ENCODE peak calls at places on chromosomes 3 and 15, in nine cellular contexts. One of them, this sample, is unnamed.

GRCh38 chr3:62316525-62316924 is 56.8 kb downstream of the FEZF2 start:
- DNase-seq in RWPE1: no peak
- DNase-seq in A549: no peak
- DNase-seq in NCI-H82: no peak
- DNase-seq in HuH-7: no peak
- DNase-seq in CD8-positive, alpha-beta memory T cell: no peak
- DNase-seq in epithelial cell of proximal tubule: no peak
- DNase-seq in foreskin fibroblast: no peak
- DNase-seq in posterior vena cava: no peak
- DNase-seq in this sample: no peak

GRCh38 chr3:37315669-37316068 is 141.3 kb upstream of the LRRFIP2 start:
- DNase-seq in RWPE1: no peak
- DNase-seq in A549: no peak
- DNase-seq in NCI-H82: no peak
- DNase-seq in HuH-7: no peak
- DNase-seq in CD8-positive, alpha-beta memory T cell: no peak
- DNase-seq in epithelial cell of proximal tubule: no peak
- DNase-seq in foreskin fibroblast: no peak
- DNase-seq in posterior vena cava: no peak
- DNase-seq in this sample: no peak

GRCh38 chr3:123610331-123610730 is 25.5 kb upstream of the HACD2 start:
- DNase-seq in RWPE1: no peak
- DNase-seq in A549: no peak
- DNase-seq in NCI-H82: peak; percentile 22
- DNase-seq in HuH-7: no peak
- DNase-seq in CD8-positive, alpha-beta memory T cell: no peak
- DNase-seq in epithelial cell of proximal tubule: no peak
- DNase-seq in foreskin fibroblast: no peak
- DNase-seq in posterior vena cava: no peak
- DNase-seq in this sample: no peak

GRCh38 chr3:117447419-117447818 is 737.8 kb downstream of the TUSC7 start:
- DNase-seq in RWPE1: no peak
- DNase-seq in A549: no peak
- DNase-seq in NCI-H82: no peak
- DNase-seq in HuH-7: no peak
- DNase-seq in CD8-positive, alpha-beta memory T cell: no peak
- DNase-seq in epithelial cell of proximal tubule: no peak
- DNase-seq in foreskin fibroblast: no peak
- DNase-seq in posterior vena cava: no peak
- DNase-seq in this sample: no peak

GRCh38 chr15:67762610-67763368 is 62.5 kb upstream of the SKOR1 start:
- DNase-seq in RWPE1: no peak
- DNase-seq in A549: no peak
- DNase-seq in NCI-H82: peak; percentile 32
- DNase-seq in HuH-7: no peak
- DNase-seq in CD8-positive, alpha-beta memory T cell: no peak
- DNase-seq in epithelial cell of proximal tubule: no peak
- DNase-seq in foreskin fibroblast: peak; percentile 22
- DNase-seq in posterior vena cava: no peak
- DNase-seq in this sample: no peak

GRCh38 chr15:48358229-48358641 is 27.0 kb downstream of the DUT start:
- DNase-seq in RWPE1: peak; percentile 32
- DNase-seq in A549: peak; percentile 24
- DNase-seq in NCI-H82: peak; percentile 33
- DNase-seq in HuH-7: no peak
- DNase-seq in CD8-positive, alpha-beta memory T cell: no peak
- DNase-seq in epithelial cell of proximal tubule: no peak
- DNase-seq in foreskin fibroblast: no peak
- DNase-seq in posterior vena cava: no peak
- DNase-seq in this sample: no peak

GRCh38 chr15:91409430-91409829 is 309.4 kb downstream of the SV2B start:
- DNase-seq in RWPE1: no peak
- DNase-seq in A549: no peak
- DNase-seq in NCI-H82: no peak
- DNase-seq in HuH-7: no peak
- DNase-seq in CD8-positive, alpha-beta memory T cell: no peak
- DNase-seq in epithelial cell of proximal tubule: no peak
- DNase-seq in foreskin fibroblast: no peak
- DNase-seq in posterior vena cava: no peak
- DNase-seq in this sample: no peak

GRCh38 chr3:110646496-110646895 is 425.1 kb upstream of the NECTIN3 start:
- DNase-seq in RWPE1: no peak
- DNase-seq in A549: no peak
- DNase-seq in NCI-H82: no peak
- DNase-seq in HuH-7: no peak
- DNase-seq in CD8-positive, alpha-beta memory T cell: no peak
- DNase-seq in epithelial cell of proximal tubule: no peak
- DNase-seq in foreskin fibroblast: no peak
- DNase-seq in posterior vena cava: no peak
- DNase-seq in this sample: no peak

GRCh38 chr15:49279481-49280186 is 109.6 kb downstream of the GALK2 start:
- DNase-seq in RWPE1: no peak
- DNase-seq in A549: no peak
- DNase-seq in NCI-H82: no peak
- DNase-seq in HuH-7: no peak
- DNase-seq in CD8-positive, alpha-beta memory T cell: no peak
- DNase-seq in epithelial cell of proximal tubule: peak; percentile 22
- DNase-seq in foreskin fibroblast: no peak
- DNase-seq in posterior vena cava: no peak
- DNase-seq in this sample: no peak

GRCh38 chr15:31399544-31400171 is 73.0 kb downstream of the KLF13 start:
- DNase-seq in RWPE1: no peak
- DNase-seq in A549: no peak
- DNase-seq in NCI-H82: no peak
- DNase-seq in HuH-7: no peak
- DNase-seq in CD8-positive, alpha-beta memory T cell: no peak
- DNase-seq in epithelial cell of proximal tubule: no peak
- DNase-seq in foreskin fibroblast: no peak
- DNase-seq in posterior vena cava: no peak
- DNase-seq in this sample: no peak

GRCh38 chr3:165273411-165273810 is 77.2 kb upstream of the SLITRK3 start:
- DNase-seq in RWPE1: no peak
- DNase-seq in A549: no peak
- DNase-seq in NCI-H82: no peak
- DNase-seq in HuH-7: no peak
- DNase-seq in CD8-positive, alpha-beta memory T cell: no peak
- DNase-seq in epithelial cell of proximal tubule: no peak
- DNase-seq in foreskin fibroblast: no peak
- DNase-seq in posterior vena cava: no peak
- DNase-seq in this sample: no peak

GRCh38 chr3:135238201-135238600 is 443.1 kb downstream of the EPHB1 start:
- DNase-seq in RWPE1: no peak
- DNase-seq in A549: no peak
- DNase-seq in NCI-H82: no peak
- DNase-seq in HuH-7: no peak
- DNase-seq in CD8-positive, alpha-beta memory T cell: no peak
- DNase-seq in epithelial cell of proximal tubule: no peak
- DNase-seq in foreskin fibroblast: no peak
- DNase-seq in posterior vena cava: no peak
- DNase-seq in this sample: no peak

GRCh38 chr3:156628095-156628690 is 46.2 kb upstream of the TIPARP start:
- DNase-seq in RWPE1: peak; percentile 49
- DNase-seq in A549: no peak
- DNase-seq in NCI-H82: no peak
- DNase-seq in HuH-7: no peak
- DNase-seq in CD8-positive, alpha-beta memory T cell: no peak
- DNase-seq in epithelial cell of proximal tubule: no peak
- DNase-seq in foreskin fibroblast: no peak
- DNase-seq in posterior vena cava: no peak
- DNase-seq in this sample: peak; percentile 60

GRCh38 chr15:100731259-100732156 is 129.1 kb downstream of the ASB7 start:
- DNase-seq in RWPE1: no peak
- DNase-seq in A549: no peak
- DNase-seq in NCI-H82: no peak
- DNase-seq in HuH-7: no peak
- DNase-seq in CD8-positive, alpha-beta memory T cell: no peak
- DNase-seq in epithelial cell of proximal tubule: no peak
- DNase-seq in foreskin fibroblast: no peak
- DNase-seq in posterior vena cava: no peak
- DNase-seq in this sample: no peak

GRCh38 chr15:101025896-101026631 is 106.9 kb downstream of the LRRK1 start:
- DNase-seq in RWPE1: no peak
- DNase-seq in A549: no peak
- DNase-seq in NCI-H82: no peak
- DNase-seq in HuH-7: no peak
- DNase-seq in CD8-positive, alpha-beta memory T cell: no peak
- DNase-seq in epithelial cell of proximal tubule: no peak
- DNase-seq in foreskin fibroblast: no peak
- DNase-seq in posterior vena cava: peak; percentile 76
- DNase-seq in this sample: no peak

GRCh38 chr3:119145500-119146167 is at the start of gene TEX55:
- DNase-seq in RWPE1: peak; percentile 64
- DNase-seq in A549: peak; percentile 77
- DNase-seq in NCI-H82: peak; percentile 83
- DNase-seq in HuH-7: peak; percentile 70
- DNase-seq in CD8-positive, alpha-beta memory T cell: peak; percentile 2
- DNase-seq in epithelial cell of proximal tubule: peak; percentile 15
- DNase-seq in foreskin fibroblast: peak; percentile 7
- DNase-seq in posterior vena cava: peak; percentile 79
- DNase-seq in this sample: peak; percentile 30

GRCh38 chr3:184540777-184541681 is 20.6 kb upstream of the EPHB3 start:
- DNase-seq in RWPE1: peak; percentile 68
- DNase-seq in A549: peak; percentile 64
- DNase-seq in NCI-H82: peak; percentile 87
- DNase-seq in HuH-7: peak; percentile 71
- DNase-seq in CD8-positive, alpha-beta memory T cell: peak; percentile 49
- DNase-seq in epithelial cell of proximal tubule: no peak
- DNase-seq in foreskin fibroblast: no peak
- DNase-seq in posterior vena cava: peak; percentile 82
- DNase-seq in this sample: peak; percentile 56

GRCh38 chr15:94924971-94925593 is 693.7 kb downstream of the MCTP2 start:
- DNase-seq in RWPE1: no peak
- DNase-seq in A549: no peak
- DNase-seq in NCI-H82: no peak
- DNase-seq in HuH-7: no peak
- DNase-seq in CD8-positive, alpha-beta memory T cell: no peak
- DNase-seq in epithelial cell of proximal tubule: no peak
- DNase-seq in foreskin fibroblast: no peak
- DNase-seq in posterior vena cava: peak; percentile 87
- DNase-seq in this sample: no peak

This sample was measured in HepG2.